ENCODE peak calls at places on chromosomes 11 and 22, in seven cellular contexts. F is AG09309, S is endodermal cell, M is ovary, A is progenitor cell of endocrine pancreas, D is fibroblast of villous mesenchyme, Z is WTC11. E is an unnamed sample.

GRCh38 chr11:69603978-69604524 is 36.9 kb upstream of the CCND1 start:
- DNase-seq in F (no peak), S (no peak), M (no peak), A (no peak), D (no peak), Z (no peak), E (no peak)

GRCh38 chr11:110297082-110297725 is 790 bp upstream of the RDX start:
- DNase-seq in F (no peak), S (peak), M (no peak), A (no peak), D (no peak), Z (no peak), E (no peak)

GRCh38 chr11:106477776-106478175 is 400.3 kb downstream of the AASDHPPT start:
- DNase-seq in F (no peak), S (no peak), M (no peak), A (no peak), D (no peak), Z (no peak), E (no peak)

GRCh38 chr11:30775123-30775522 is 189.0 kb upstream of the MPPED2 start:
- DNase-seq in F (no peak), S (peak), M (no peak), A (no peak), D (no peak), Z (no peak), E (no peak)

GRCh38 chr11:1146311-1146864 is 11.4 kb upstream of the MUC5AC start:
- DNase-seq in F (no peak), S (no peak), M (peak), A (no peak), D (no peak), Z (peak), E (no peak)

GRCh38 chr11:111419641-111420327 is 40.7 kb upstream of the POU2AF1 start:
- DNase-seq in F (no peak), S (peak), M (no peak), A (no peak), D (no peak), Z (no peak), E (no peak)

GRCh38 chr11:124868322-124869274 is 3.4 kb downstream of the ROBO3 start:
- DNase-seq in F (no peak), S (peak), M (peak), A (no peak), D (no peak), Z (peak), E (no peak)

GRCh38 chr11:57527056-57527631 is 3.4 kb downstream of the TIMM10 start:
- DNase-seq in F (no peak), S (peak), M (peak), A (peak), D (peak), Z (peak), E (peak)

GRCh38 chr22:28023774-28024173 is 104.7 kb upstream of the PITPNB start:
- DNase-seq in F (no peak), S (no peak), M (no peak), A (no peak), D (no peak), Z (no peak), E (no peak)

GRCh38 chr11:114191893-114192292 is 104.3 kb upstream of the NNMT start:
- DNase-seq in F (no peak), S (no peak), M (no peak), A (no peak), D (no peak), Z (no peak), E (no peak)

GRCh38 chr11:69638941-69639681 is 1.8 kb upstream of the CCND1 start:
- DNase-seq in F (peak), S (peak), M (peak), A (peak), D (peak), Z (peak), E (no peak)

GRCh38 chr11:96219981-96220623 is 122.9 kb downstream of the MAML2 start:
- DNase-seq in F (no peak), S (no peak), M (no peak), A (no peak), D (peak), Z (no peak), E (peak)

GRCh38 chr11:17605736-17606135 is 58.7 kb downstream of the OTOG start:
- DNase-seq in F (no peak), S (no peak), M (no peak), A (no peak), D (no peak), Z (no peak), E (no peak)

GRCh38 chr11:91163619-91164451 is 941.0 kb upstream of the CHORDC1 start:
- DNase-seq in F (no peak), S (no peak), M (no peak), A (no peak), D (peak), Z (no peak), E (no peak)

GRCh38 chr11:96964661-96965060 is 574.8 kb downstream of the JRKL start:
- DNase-seq in F (no peak), S (peak), M (no peak), A (no peak), D (peak), Z (no peak), E (no peak)

GRCh38 chr11:28697920-28698827 is 590.0 kb downstream of the METTL15 start:
- DNase-seq in F (no peak), S (peak), M (peak), A (peak), D (peak), Z (peak), E (peak)

GRCh38 chr22:35838849-35839646 is 121.4 kb downstream of the APOL5 start:
- DNase-seq in F (peak), S (peak), M (peak), A (no peak), D (peak), Z (peak), E (peak)

GRCh38 chr11:87878373-87878779 is 296.9 kb downstream of the RAB38 start:
- DNase-seq in F (peak), S (no peak), M (no peak), A (no peak), D (peak), Z (no peak), E (peak)

DNA sequence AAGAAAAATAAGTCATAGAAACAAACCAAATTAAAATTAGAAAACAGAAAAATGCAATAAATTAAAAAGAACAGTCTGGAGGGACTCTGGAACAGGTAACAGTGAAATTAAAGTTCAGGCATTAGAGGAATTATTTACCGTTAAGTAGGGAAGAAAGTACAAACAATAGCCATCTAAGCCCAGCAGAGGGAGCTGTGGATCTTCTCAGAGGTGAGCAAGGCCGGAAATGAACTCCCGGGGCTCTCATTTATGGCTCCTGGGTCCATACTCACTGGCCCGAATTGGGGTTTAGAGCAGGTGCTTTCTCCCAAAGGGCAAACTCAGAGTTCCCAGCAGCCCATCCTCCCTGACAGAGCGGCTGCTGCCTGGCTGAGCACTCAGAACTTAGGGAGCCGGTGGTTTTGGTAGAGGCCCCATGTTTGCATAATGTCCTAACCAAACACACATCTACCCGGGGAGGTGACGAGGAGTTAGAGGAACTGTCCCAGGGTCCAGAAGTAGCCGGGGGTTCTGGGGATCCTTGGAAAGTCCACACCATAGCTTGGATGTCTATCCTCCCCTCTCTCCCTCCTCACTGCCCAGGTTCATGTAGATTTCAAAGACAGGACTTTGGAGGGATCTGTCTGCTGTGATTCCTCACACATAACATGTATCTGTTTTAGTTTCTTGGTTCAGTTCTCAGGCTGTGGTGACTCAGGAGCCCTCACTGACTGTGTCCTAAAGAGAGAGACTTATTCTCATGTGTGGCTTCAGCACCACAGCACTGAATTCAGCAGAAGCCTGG is 87.7 kb upstream of the VPREB1 start:
- DNase-seq in F (peak), S (peak), M (peak), A (peak), D (peak), Z (peak), E (peak)
- TF ChIP-seq CTCF in F (peak), S (peak), M (no peak), A (peak), D (peak), Z (peak), E (peak)

GRCh38 chr22:38270091-38270972 is 2.5 kb downstream of the TMEM184B start:
- DNase-seq in F (no peak), S (no peak), M (no peak), A (no peak), D (peak), Z (no peak), E (no peak)

GRCh38 chr22:38271101-38271500 is 1.7 kb downstream of the TMEM184B start:
- DNase-seq in F (no peak), S (no peak), M (no peak), A (no peak), D (no peak), Z (no peak), E (no peak)

GRCh38 chr22:38273135-38273761 is 438 bp upstream of the TMEM184B start:
- DNase-seq in F (no peak), S (no peak), M (no peak), A (no peak), D (no peak), Z (no peak), E (no peak)

GRCh38 chr22:38272373-38273134 is at the start of gene TMEM184B:
- DNase-seq in F (no peak), S (peak), M (peak), A (peak), D (peak), Z (peak), E (peak)

GRCh38 chr22:38271927-38272372 is 860 bp downstream of the TMEM184B start:
- DNase-seq in F (no peak), S (peak), M (peak), A (no peak), D (no peak), Z (peak), E (no peak)
- TF ChIP-seq CTCF in F (no peak), S (no peak), M (no peak), A (no peak), D (no peak), Z (no peak), E (no peak)

GRCh38 chr11:13221722-13222121 is 55.9 kb upstream of the BMAL1 start:
- DNase-seq in F (no peak), S (no peak), M (no peak), A (no peak), D (no peak), Z (no peak), E (no peak)

GRCh38 chr11:13215157-13215556 is 62.4 kb upstream of the BMAL1 start:
- DNase-seq in F (peak), S (no peak), M (no peak), A (no peak), D (peak), Z (no peak), E (no peak)

GRCh38 chr11:13214276-13214865 is 63.2 kb upstream of the BMAL1 start:
- DNase-seq in F (no peak), S (no peak), M (peak), A (no peak), D (no peak), Z (no peak), E (no peak)

GRCh38 chr11:13220148-13220547 is 57.4 kb upstream of the BMAL1 start:
- DNase-seq in F (no peak), S (no peak), M (no peak), A (no peak), D (no peak), Z (no peak), E (no peak)

DNA sequence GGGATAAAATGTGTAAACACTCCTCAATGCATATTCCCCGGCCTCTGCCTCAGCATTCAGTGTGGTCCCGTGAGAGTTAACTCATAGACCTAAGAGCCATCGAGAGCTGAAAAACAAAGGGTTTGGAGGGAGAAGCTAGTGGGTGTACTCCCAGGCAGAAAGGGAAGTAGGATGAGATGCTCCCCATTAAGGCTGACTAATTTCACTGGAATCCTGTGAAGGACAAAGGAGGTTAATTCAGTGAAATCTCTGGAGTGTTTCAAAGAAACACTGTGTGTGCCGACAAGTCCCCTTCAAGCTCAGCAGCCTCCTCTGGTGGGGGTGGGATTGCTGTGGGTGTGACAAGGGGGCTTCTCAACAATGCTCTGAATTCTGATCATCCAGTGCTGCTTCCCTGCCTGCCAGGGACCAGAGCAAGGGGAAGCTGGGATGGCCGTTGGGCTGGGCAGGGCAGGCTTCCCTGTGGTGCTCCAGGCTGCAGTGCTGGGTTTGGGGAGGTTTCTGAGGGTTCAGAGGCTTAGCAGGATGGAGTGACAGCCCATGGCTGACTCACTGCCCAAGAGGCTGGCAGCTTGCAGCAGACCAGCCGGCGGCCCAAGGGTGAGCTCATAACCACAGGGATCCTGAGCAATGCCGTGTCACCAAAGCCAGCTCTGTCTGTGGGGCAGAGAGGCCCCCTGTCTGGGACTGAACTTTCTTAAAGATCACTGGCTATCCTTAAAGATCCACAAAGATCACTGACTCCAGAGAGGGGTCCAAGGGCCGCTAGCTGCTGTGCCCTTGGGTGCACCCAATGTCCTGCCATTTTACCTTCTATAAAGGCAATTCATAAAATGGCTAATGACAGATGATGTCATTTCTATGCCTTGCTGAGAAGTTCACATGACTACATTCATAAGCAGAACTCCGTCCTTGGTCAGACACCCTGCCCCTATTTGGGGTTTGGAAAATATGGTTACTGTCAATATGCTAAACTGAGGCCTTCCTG is 61.3 kb upstream of the BMAL1 start:
- DNase-seq in F (peak), S (peak), M (no peak), A (no peak), D (peak), Z (peak), E (no peak)
- TF ChIP-seq CTCF in F (peak), S (no peak), M (no peak), A (no peak), D (no peak), Z (no peak), E (no peak)

GRCh38 chr11:67644472-67645418 is 5.2 kb upstream of the TBX10 start:
- DNase-seq in F (no peak), S (peak), M (no peak), A (no peak), D (no peak), Z (peak), E (no peak)
- TF ChIP-seq CTCF in F (no peak), S (no peak), M (no peak), A (no peak), D (no peak), Z (no peak), E (no peak)

DNA sequence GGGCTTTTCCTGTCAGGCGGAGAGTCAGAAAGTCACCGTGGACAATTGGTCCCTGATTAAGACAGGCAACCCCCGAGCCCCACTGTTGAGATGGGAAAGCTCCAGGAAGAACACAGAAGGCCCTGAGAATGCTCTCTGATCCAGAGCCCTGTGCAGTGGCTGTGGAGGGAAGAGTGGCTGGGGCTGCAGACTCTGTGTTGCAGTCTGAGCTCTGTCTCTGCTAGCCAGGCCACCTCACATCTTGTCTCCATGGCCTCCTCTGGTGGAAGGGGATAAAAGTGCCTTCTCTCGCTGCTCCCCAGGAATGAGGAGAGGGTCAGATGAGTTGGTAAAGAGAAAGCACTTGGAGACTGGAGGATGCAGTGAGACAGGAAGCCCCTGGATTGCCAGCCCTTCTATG is 141.2 kb downstream of the CEP164 start:
- DNase-seq in F (no peak), S (peak), M (no peak), A (no peak), D (no peak), Z (peak), E (no peak)
- TF ChIP-seq CTCF in F (no peak), S (peak), M (no peak), A (no peak), D (no peak), Z (no peak), E (peak)

DNA sequence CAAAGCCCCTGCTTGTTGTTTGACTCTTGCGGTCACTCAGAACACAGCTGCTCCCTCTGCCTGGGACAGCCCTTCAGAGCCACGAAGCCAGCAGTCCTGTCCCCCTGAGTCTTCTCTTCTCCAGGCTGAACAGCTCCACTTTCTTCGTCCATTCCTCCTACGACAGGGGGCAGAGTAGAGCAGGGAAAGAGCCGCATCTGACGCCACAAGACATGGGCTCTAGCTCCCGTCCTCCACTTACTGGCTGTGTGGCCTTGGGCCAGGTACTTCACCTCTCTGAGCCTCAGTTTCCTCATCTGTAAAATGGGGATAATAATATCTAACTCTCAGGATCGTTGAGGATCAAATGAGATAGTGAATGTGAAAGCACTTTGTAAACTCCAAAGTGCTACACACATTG is 29.9 kb downstream of the CHRDL2 start:
- DNase-seq in F (no peak), S (peak), M (no peak), A (no peak), D (no peak), Z (peak), E (no peak)
- TF ChIP-seq CTCF in F (no peak), S (peak), M (no peak), A (peak), D (peak), Z (peak), E (no peak)

GRCh38 chr11:63985812-63986155 is 454 bp upstream of the OTUB1 start:
- DNase-seq in F (no peak), S (no peak), M (no peak), A (no peak), D (no peak), Z (peak), E (peak)
- TF ChIP-seq CTCF in F (no peak), S (no peak), M (no peak), A (no peak), D (no peak), Z (no peak), E (no peak)

GRCh38 chr11:26983645-26984044 is 10.3 kb upstream of the FIBIN start:
- DNase-seq in F (no peak), S (peak), M (no peak), A (no peak), D (no peak), Z (peak), E (no peak)
- TF ChIP-seq CTCF in F (no peak), S (no peak), M (no peak), A (no peak), D (no peak), Z (no peak), E (no peak)

GRCh38 chr11:36271794-36272409 is 17.3 kb downstream of the COMMD9 start:
- DNase-seq in F (no peak), S (peak), M (no peak), A (no peak), D (peak), Z (no peak), E (no peak)
- TF ChIP-seq CTCF in F (no peak), S (peak), M (no peak), A (no peak), D (no peak), Z (no peak), E (peak)

DNA sequence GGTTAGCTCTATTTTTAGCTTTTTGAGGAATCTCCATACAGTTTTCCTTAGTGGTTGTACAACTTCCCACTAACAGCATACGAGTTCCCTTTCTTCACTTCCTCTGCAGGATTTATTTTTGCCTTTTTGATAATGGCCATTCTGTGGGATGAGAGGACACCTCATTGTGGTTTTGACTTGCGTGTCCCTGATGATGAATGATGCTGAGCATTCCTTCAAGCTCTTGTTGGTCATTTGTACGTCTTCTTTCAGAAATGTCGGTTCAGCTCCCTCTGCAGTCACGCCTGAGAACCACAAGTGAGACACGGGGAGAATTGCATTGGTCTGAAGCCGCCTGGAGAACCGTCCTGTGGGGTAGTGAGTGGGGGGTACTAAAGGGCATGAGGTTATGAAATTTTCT is 2.0 kb upstream of the KRTAP5-10 start:
- DNase-seq in F (peak), S (peak), M (no peak), A (no peak), D (peak), Z (peak), E (peak)
- TF ChIP-seq CTCF in F (peak), S (peak), M (no peak), A (peak), D (peak), Z (no peak), E (peak)

E was measured in DND-41.